ENCODE peak calls at places on chromosome 2, in four cellular contexts. J is A549, V is foreskin fibroblast, N is transverse colon. P is an unnamed sample.
A peak's percentile ranks its signal among the peaks of the same experiment; 100 is the strongest.

GRCh38 chr2:181613241-181613640 is 43.7 kb downstream of the CERKL start:
- DNase-seq in N (no peak), V (no peak), J (no peak), P (no peak)

GRCh38 chr2:238974510-238975166 is 126.8 kb downstream of the TWIST2 start:
- DNase-seq in N (no peak), V (peak; percentile 94), J (peak; percentile 80), P (no peak)

GRCh38 chr2:36731941-36732700 is 35.6 kb downstream of the VIT start:
- DNase-seq in J (no peak), N (no peak), V (peak; percentile 75), P (no peak)

GRCh38 chr2:199841409-199841808 is 9.6 kb downstream of the FTCDNL1 start:
- DNase-seq in V (no peak), J (no peak), N (no peak), P (no peak)

GRCh38 chr2:85037622-85038021 is 66.7 kb downstream of the KCMF1 start:
- DNase-seq in V (no peak), J (no peak), N (no peak), P (no peak)

GRCh38 chr2:120611016-120611415 is 124.7 kb upstream of the GLI2 start:
- DNase-seq in V (peak; percentile 33), N (no peak), J (no peak), P (no peak)

GRCh38 chr2:18484625-18485024 is 75.8 kb downstream of the RDH14 start:
- DNase-seq in V (peak; percentile 38), N (no peak), J (no peak), P (no peak)

GRCh38 chr2:128642316-128642715 is 323.6 kb upstream of the HS6ST1 start:
- DNase-seq in V (no peak), J (no peak), N (no peak), P (no peak)

GRCh38 chr2:237405006-237405559 is 8.9 kb downstream of the COL6A3 start:
- DNase-seq in V (peak; percentile 73), J (no peak), N (no peak), P (no peak)

GRCh38 chr2:85254540-85255261 is 73.1 kb downstream of the TGOLN2 start:
- DNase-seq in N (no peak), J (no peak), V (no peak), P (no peak)

GRCh38 chr2:177622516-177622915 is 229.9 kb downstream of the AGPS start:
- DNase-seq in N (no peak), J (no peak), V (no peak), P (no peak)

GRCh38 chr2:160075171-160075570 is 12.8 kb upstream of the PLA2R1 start:
- DNase-seq in N (no peak), V (peak; percentile 97), J (peak; percentile 13), P (no peak)

GRCh38 chr2:128786800-128787478 is 468.3 kb upstream of the HS6ST1 start:
- DNase-seq in N (no peak), J (no peak), V (peak; percentile 5), P (no peak)

GRCh38 chr2:166653185-166653813 is 159.2 kb upstream of the SCN7A start:
- DNase-seq in N (no peak), J (no peak), V (peak; percentile 77), P (no peak)

GRCh38 chr2:18171191-18172139 is 293.0 kb downstream of the KCNS3 start:
- DNase-seq in V (peak; percentile 91), N (peak; percentile 8), J (no peak), P (no peak)

GRCh38 chr2:102620367-102620766 is 1.0 kb downstream of the SLC9A2 start:
- DNase-seq in V (no peak), N (peak; percentile 85), J (peak; percentile 2), P (no peak)

GRCh38 chr2:223051580-223052375 is at the start of gene KCNE4:
- DNase-seq in J (no peak), N (peak; percentile 17), V (peak; percentile 73), P (no peak)

GRCh38 chr2:196987298-196987653 is 60.8 kb upstream of the PGAP1 start:
- DNase-seq in J (no peak), N (no peak), V (peak; percentile 49), P (no peak)

GRCh38 chr2:10424051-10424450 is 24.1 kb downstream of the ODC1 start:
- DNase-seq in N (no peak), V (peak; percentile 87), J (no peak), P (no peak)

GRCh38 chr2:110813896-110814295 is 81.5 kb downstream of the ACOXL start:
- DNase-seq in V (no peak), J (no peak), N (no peak), P (no peak)

GRCh38 chr2:28952806-28953190 is 28.3 kb upstream of the TOGARAM2 start:
- DNase-seq in V (no peak), N (no peak), J (peak; percentile 59), P (no peak)

GRCh38 chr2:119059287-119059686 is 99.3 kb downstream of the C1QL2 start:
- DNase-seq in N (no peak), V (no peak), J (no peak), P (no peak)

GRCh38 chr2:174340400-174341300 is 5.9 kb downstream of the SP9 start:
- DNase-seq in V (no peak), J (peak; percentile 68), N (no peak), P (no peak)

DNA sequence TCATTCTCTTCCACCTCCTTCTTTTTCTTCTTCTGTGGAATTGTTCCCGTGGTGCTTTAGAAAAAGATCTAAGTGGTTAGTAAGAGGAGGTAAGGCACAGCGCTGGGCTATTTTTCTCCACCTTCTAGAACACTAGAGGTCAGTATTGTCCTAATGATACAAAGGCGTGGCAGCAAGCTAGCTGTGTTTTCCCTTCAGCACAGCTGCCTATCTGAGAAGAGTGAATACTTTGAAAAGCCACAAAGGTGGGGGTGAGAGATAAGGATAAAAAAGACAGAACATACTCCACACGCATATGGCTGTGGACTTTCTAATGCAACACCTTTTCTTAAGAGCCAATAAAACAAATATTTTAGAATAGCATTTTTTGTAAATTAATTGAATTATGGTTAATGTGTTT is 2.1 kb downstream of the CNTNAP5 start:
- DNase-seq in V (peak; percentile 41), N (no peak), J (peak; percentile 46), P (peak; percentile 26)
- H3K4me3 ChIP-seq in V (no peak overlapping the region), N (no peak overlapping the region), J (no peak overlapping the region), P (peak overlapping the region; percentile 65)

DNA sequence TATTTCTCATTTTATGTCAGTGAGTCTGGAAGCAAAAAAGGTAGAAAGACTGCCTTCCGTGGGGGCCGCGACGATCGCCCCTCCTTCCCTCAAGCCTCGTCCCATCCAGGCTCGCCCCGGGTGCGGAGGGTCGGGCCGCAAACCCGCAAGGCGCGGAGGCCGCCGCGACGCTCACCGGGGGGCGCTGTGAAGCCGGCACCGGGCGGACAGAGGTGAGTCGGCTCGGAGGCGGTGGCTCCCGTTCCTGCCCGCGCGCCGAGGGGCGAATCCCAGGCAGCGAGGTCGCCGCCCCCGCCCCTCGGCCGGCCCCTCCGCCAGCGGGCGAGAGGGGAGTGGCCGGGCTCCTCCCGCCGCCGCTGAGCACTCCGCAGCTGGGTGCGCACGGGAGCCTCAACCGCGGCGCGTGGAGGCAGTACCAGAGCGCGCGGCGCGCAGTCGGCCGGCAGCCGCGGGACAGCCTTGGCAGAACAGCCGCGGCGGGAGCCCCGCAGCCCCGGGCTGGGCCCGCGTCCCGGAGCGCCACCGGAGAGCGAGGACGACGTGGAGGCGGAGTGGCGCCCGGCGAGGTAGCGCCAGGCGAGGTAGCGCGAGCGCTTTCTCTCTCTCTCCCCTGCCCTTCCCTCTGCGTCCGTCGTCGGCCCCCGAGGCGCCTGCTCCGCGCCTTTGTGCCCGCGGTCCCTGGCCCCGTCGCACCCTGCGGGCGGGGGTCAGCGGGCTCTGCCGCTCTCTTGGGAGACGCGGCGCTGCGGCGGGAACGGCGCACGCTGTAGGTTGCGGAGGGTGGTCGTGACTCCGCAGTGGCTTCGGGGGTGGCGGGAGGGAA is at the start of gene MYO1B:
- DNase-seq in N (peak; percentile 82), J (peak; percentile 89), V (peak; percentile 93), P (peak; percentile 96)
- H3K4me3 ChIP-seq in N (peak within 1 kb of the TSS; percentile 58), J (peak within 1 kb of the TSS; percentile 94), V (peak within 1 kb of the TSS; percentile 86), P (peak within 1 kb of the TSS; percentile 89)

DNA sequence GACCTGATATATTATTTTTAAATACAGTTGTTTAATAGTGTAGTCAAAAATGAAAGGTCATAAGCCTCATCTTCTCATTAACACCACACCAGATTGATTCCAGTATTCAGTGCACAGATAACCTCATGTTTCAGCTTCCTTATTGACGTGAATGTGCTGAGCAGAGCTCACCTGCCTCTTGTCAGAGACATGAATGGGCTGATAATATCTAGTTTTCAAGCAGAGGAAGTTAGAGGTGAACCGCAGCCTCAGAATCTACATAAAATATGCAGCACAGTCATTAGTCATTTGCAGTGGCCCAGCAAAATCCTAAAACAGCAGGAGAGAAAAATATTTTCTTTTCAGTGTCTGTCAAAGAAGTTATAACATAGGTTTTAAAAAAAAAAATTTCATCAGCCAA is 216.2 kb downstream of the GBX2 start:
- DNase-seq in N (no peak), J (no peak), V (no peak), P (no peak)
- H3K4me3 ChIP-seq in N (no peak overlapping the region), J (no peak overlapping the region), V (no peak overlapping the region), P (no peak overlapping the region)

DNA sequence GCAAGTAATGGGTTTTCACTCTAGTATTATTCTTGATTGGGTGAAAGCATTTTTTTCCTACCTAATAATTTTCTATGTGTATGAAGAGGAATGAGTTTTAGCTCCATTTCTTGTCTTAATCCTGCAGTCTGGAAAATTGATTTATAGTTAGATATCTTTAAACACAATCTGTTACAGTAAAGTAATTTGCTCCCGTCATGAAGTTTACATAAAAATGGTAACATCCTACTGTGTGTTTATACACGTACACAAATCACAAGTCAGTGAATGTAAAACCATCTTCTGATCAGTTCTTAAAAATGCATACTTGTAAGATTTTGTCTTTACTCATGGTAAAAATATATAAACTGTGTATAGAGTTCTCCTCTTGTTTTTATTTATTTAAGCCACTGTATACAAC is 51.1 kb downstream of the MAP2 start:
- DNase-seq in N (no peak), V (no peak), J (no peak), P (no peak)
- H3K4me3 ChIP-seq in N (no peak overlapping the region), V (no peak overlapping the region), J (no peak overlapping the region), P (no peak overlapping the region)

DNA sequence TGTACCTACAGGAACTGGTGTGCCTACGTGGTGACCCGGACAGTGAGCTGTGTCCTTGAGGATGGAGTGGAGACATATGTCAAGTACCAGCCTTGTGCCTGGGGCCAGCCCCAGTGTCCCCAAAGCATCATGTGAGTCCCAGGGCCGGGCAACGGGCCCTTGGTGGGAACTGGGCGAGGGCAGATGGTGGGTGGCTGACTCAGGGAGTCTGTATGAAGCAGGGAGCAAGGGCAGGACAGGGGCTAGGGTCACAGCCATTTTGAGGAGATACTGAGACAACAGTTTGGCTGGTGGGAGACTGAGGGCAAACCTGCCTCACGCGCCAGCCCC is 1.7 kb downstream of the EMILIN1 start:
- DNase-seq in V (peak; percentile 49), N (no peak), J (no peak), P (no peak)
- H3K4me3 ChIP-seq in V (peak overlapping the region; percentile 79), N (peak overlapping the region; percentile 59), J (no peak overlapping the region), P (peak overlapping the region; percentile 93)

GRCh38 chr2:72828840-72829507 is 3.1 kb upstream of the EXOC6B start:
- DNase-seq in N (no peak), J (no peak), V (no peak), P (no peak)
- H3K4me3 ChIP-seq in N (no peak overlapping the region), J (no peak overlapping the region), V (no peak overlapping the region), P (no peak overlapping the region)

P was measured in BE2C.